ENCODE peak calls at places on chromosomes 5 and 9, in seven cellular contexts. A, P, M, K, R, I and D are unnamed samples. For H3K4me1, the result is how much of the 10 kb centered on the place peaks cover.

GRCh38 chr5:5473224-5473623 is 50.7 kb downstream of the ICE1 start:
- DNase-seq in I (no peak), R (peak), P (no peak), A (no peak), M (no peak), K (no peak), D (no peak)

GRCh38 chr5:60403343-60404006 is 296.5 kb downstream of the DEPDC1B start:
- DNase-seq in K (no peak), P (no peak), I (no peak), A (no peak), R (no peak), M (no peak), D (no peak)

GRCh38 chr9:87898151-87898550 is 15.5 kb downstream of the SPATA31E1 start:
- DNase-seq in A (no peak), I (no peak), R (peak), M (no peak), K (no peak), P (no peak), D (no peak)

GRCh38 chr5:160439205-160439600 is 17.5 kb downstream of the PTTG1 start:
- DNase-seq in A (peak), M (peak), P (peak), R (peak), K (peak), I (peak), D (peak)

GRCh38 chr9:19161257-19162025 is 34.1 kb upstream of the PLIN2 start:
- DNase-seq in I (no peak), A (no peak), P (peak), K (peak), R (peak), M (peak), D (no peak)

GRCh38 chr9:89664896-89665329 is 60.1 kb downstream of the GADD45G start:
- DNase-seq in I (no peak), M (peak), K (no peak), P (no peak), R (no peak), A (no peak), D (no peak)

GRCh38 chr9:138009456-138010273 is 132.1 kb downstream of the CACNA1B start:
- DNase-seq in K (no peak), P (no peak), R (no peak), A (no peak), M (peak), I (no peak), D (no peak)

GRCh38 chr5:7754997-7755596 is 95.8 kb downstream of the CFAP90 start:
- DNase-seq in K (no peak), R (peak), A (peak), P (peak), I (peak), M (peak), D (peak)

GRCh38 chr5:78887384-78888118 is 97.6 kb downstream of the ARSB start:
- DNase-seq in I (peak), M (no peak), P (no peak), R (no peak), K (no peak), A (no peak), D (no peak)

GRCh38 chr9:91221332-91221731 is 140.4 kb downstream of the AUH start:
- DNase-seq in M (no peak), R (no peak), A (no peak), P (no peak), K (no peak), I (no peak), D (no peak)

GRCh38 chr5:97547999-97548797 is 365.2 kb upstream of the RIOK2 start:
- DNase-seq in A (no peak), R (no peak), I (no peak), K (no peak), M (no peak), P (no peak), D (no peak)

GRCh38 chr5:62376064-62376463 is 27.6 kb downstream of the DIMT1 start:
- DNase-seq in M (no peak), A (no peak), I (no peak), R (peak), K (no peak), P (peak), D (no peak)

GRCh38 chr9:90444609-90445008 is 198.0 kb downstream of the DIRAS2 start:
- DNase-seq in P (no peak), A (no peak), K (no peak), M (no peak), I (no peak), R (no peak), D (no peak)

GRCh38 chr9:87535817-87536539 is 38.3 kb downstream of the DAPK1 start:
- DNase-seq in M (no peak), A (no peak), K (no peak), R (no peak), I (peak), P (no peak), D (no peak)

GRCh38 chr9:98506422-98507054 is 202.2 kb downstream of the GABBR2 start:
- DNase-seq in M (no peak), R (no peak), P (no peak), I (no peak), A (no peak), K (no peak), D (no peak)

GRCh38 chr5:54234304-54234938 is 76.0 kb downstream of the ARL15 start:
- DNase-seq in P (peak), R (peak), I (peak), K (no peak), A (no peak), M (no peak), D (no peak)

GRCh38 chr5:133868946-133869674 is 99.3 kb downstream of the C5orf15 start:
- DNase-seq in K (peak), P (peak), R (peak), A (peak), I (peak), M (peak), D (peak)

DNA sequence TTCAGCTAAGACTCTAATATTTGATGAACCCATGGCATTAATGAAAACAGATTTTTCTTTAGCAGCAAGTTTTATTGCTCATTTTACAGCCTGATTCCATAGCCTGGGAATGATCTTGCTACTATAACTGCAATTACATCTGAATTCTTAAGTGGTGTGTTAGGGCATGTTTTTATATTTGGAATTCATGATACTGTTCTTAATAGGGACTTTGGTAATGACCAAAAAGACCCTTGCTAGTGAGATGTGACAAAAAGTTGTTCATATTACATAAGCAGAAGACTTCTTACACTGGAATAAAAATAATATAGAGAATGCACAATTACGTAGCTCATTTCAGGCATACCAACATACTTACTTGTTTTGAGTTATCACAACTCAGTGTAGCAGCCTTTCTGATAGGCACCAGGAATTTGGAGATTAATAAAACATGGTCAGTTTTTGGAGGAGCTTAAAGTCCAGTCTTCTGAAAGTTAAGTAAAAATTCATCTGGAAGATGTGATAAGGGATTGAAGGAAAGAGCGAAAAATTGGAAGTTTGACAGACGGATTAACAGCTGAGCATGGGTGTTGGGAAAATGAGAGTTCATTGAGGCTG is 169.2 kb downstream of the TRPM3 start:
- DNase-seq in K (no peak), M (no peak), R (no peak), I (no peak), A (no peak), P (no peak), D (no peak)
- H3K4me1 ChIP-seq in K (under half), M (under half), R (half or more), I (under half), A (under half), P (under half), D (under half)

DNA sequence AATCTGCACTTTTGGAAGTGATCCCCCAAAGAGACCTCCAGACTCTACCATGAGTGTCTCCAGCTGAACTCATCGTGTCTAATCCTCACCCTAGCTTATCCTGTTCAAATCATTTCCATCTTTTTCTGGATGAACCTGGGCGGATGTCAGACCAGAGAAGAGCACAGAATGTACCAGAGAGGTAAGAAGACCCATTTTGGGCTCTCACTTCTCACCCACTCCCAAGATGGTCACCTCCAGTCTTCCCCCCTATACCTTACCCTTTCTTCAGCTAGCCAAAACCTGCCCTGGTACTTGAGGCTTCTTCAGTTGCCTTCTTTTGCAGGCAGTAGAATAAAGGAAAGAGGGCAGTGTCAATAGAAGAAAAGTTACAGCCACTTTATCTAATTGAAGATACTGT is 27.9 kb upstream of the ANXA2R start:
- DNase-seq in P (no peak), M (no peak), I (peak), A (no peak), R (peak), K (no peak), D (no peak)
- H3K27ac ChIP-seq in P (peak), M (peak), I (peak), A (peak), R (peak), K (peak), D (no peak)

DNA sequence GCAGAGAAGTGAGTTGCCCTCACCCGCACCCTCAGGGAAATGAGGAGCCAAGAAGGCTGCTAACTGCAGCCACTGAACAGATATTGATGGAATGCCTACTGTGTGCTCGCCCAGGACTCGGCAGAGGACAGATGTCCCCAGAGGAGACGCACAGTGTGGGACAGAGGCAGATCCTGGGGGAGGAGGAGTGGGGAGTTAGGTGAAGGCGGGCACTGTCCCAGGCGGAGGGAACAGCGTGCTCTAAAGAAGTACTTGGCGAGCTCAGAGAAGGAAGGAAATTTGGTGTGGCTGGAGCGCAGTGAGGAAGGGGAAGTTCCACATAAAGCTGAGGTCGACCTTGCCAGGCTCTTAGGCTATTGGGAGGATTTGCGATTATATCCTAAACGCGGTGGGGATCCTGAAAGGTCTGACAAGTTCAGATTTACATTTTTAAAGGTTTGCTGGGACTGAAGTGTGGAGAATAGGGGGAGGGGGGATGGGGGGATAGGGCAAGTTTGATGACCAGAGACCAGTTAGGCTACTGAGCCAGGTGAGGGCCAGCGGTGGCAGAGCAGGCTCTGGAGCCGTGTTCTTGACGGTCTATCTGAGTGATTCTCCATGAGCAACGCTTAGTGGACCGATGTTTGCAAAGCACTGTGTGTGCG is 23.6 kb upstream of the CERCAM start:
- DNase-seq in R (peak), A (peak), M (no peak), P (no peak), I (no peak), K (no peak), D (no peak)
- H3K4me3 ChIP-seq in R (no peak), A (no peak), M (no peak), P (no peak), I (no peak), K (no peak), D (no peak)

GRCh38 chr5:107805166-107805565 is 134.4 kb upstream of the EFNA5 start:
- DNase-seq in K (no peak), A (no peak), I (no peak), P (no peak), M (no peak), R (no peak), D (no peak)
- H3K4me1 ChIP-seq in K (under half), A (under half), I (under half), P (under half), M (under half), R (under half), D (under half)

DNA sequence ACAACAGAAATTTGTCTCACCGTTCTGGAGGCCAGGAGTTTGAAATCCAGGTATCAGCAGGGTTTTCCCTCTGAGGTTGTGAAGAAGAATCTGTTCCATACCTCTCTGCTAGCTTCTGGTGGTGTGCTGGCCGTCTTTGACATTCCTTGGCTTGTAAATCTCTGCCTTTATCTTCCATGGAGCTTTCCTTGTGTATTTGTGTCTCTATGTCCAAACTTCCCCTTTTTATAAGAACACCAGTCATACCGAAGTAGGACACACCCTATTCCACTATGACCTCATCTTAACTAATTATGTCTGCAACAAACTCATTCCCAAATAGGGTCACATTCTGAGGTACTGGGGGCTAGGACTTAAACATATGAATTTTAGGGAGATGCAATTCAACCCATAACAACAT is 38.3 kb downstream of the PRKACG start:
- DNase-seq in M (no peak), P (no peak), A (no peak), R (no peak), I (no peak), K (no peak), D (no peak)
- H3K27ac ChIP-seq in M (no peak), P (no peak), A (peak), R (no peak), I (no peak), K (no peak), D (no peak)

DNA sequence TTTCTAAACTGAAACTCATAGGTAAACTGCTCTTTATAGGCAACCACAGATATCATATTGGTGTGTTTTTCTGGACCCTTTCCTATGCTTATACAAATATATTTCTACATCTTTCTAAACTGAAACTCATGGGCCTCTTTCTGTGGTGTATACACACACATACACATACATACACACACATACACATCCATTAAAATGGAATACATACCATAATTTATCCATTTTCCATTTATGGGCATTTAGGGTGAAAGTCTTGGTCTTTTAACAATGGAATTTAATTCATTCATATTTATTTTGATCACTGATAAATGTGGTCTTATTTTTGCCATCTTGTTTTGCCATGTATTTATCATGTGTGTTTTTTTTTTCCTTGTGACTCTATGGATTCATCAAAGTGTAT is 44.1 kb downstream of the SLC22A5 start:
- DNase-seq in M (no peak), K (no peak), A (no peak), P (no peak), I (no peak), R (no peak), D (no peak)
- H3K4me3 ChIP-seq in M (no peak), K (peak), A (no peak), P (no peak), I (no peak), R (no peak), D (no peak)

GRCh38 chr9:131076347-131077195 is 19.8 kb upstream of the AIF1L start:
- DNase-seq in K (no peak), P (no peak), I (no peak), R (no peak), A (no peak), M (no peak), D (no peak)
- H3K4me1 ChIP-seq in K (under half), P (under half), I (under half), R (under half), A (under half), M (under half), D (under half)

GRCh38 chr5:16934123-16934522 is 2.0 kb downstream of the MYO10 start:
- DNase-seq in R (peak), A (peak), P (peak), I (peak), K (no peak), M (peak), D (no peak)

GRCh38 chr5:16934669-16935068 is 1.4 kb downstream of the MYO10 start:
- DNase-seq in P (no peak), R (peak), A (no peak), M (no peak), K (no peak), I (no peak), D (no peak)

GRCh38 chr5:16937023-16937379 is 913 bp upstream of the MYO10 start:
- DNase-seq in K (no peak), R (peak), M (no peak), I (no peak), A (no peak), P (no peak), D (no peak)

GRCh38 chr5:16936150-16937022 is at the start of gene MYO10:
- DNase-seq in P (peak), A (peak), M (peak), R (peak), I (peak), K (peak), D (no peak)

GRCh38 chr5:16935271-16936149 is 578 bp downstream of the MYO10 start:
- DNase-seq in R (peak), K (peak), I (no peak), A (peak), M (peak), P (peak), D (no peak)
- H3K27ac ChIP-seq in R (peak), K (no peak), I (no peak), A (peak), M (peak), P (peak), D (no peak)